ENCODE peak calls at places on chromosomes 13 and 19, in seven cellular contexts. O, D, B, T, M, G and Y are unnamed samples.

GRCh38 chr13:111597041-111598017 is 276.9 kb downstream of the TEX29 start:
- DNase-seq in D (no peak), G (peak), B (no peak), O (no peak), T (no peak), M (no peak), Y (no peak)

GRCh38 chr19:1010586-1011510 is 10.1 kb downstream of the TMEM259 start:
- DNase-seq in B (no peak), D (no peak), M (no peak), G (no peak), O (no peak), T (no peak), Y (no peak)

GRCh38 chr19:9306443-9306842 is 3.2 kb downstream of the ZNF699 start:
- DNase-seq in D (peak), M (no peak), O (no peak), T (no peak), B (no peak), G (no peak), Y (no peak)

GRCh38 chr19:56053596-56053995 is 67.0 kb downstream of the NLRP5 start:
- DNase-seq in D (no peak), M (no peak), T (no peak), O (no peak), B (no peak), G (no peak), Y (no peak)

GRCh38 chr19:49502866-49503581 is 6.8 kb downstream of the RPS11 start:
- DNase-seq in G (peak), D (peak), O (peak), T (peak), B (no peak), M (no peak), Y (no peak)

GRCh38 chr13:23859455-23859854 is 29.7 kb downstream of the MIPEP start:
- DNase-seq in T (no peak), G (no peak), O (no peak), M (no peak), B (no peak), D (no peak), Y (no peak)

GRCh38 chr13:107650081-107650701 is 565.1 kb downstream of the LIG4 start:
- DNase-seq in D (no peak), M (no peak), G (no peak), B (peak), O (peak), T (peak), Y (peak)

GRCh38 chr13:56720841-56721240 is 419.9 kb upstream of the PRR20A start:
- DNase-seq in G (no peak), M (no peak), D (no peak), O (no peak), B (no peak), T (no peak), Y (no peak)

GRCh38 chr13:100836696-100837095 is 162.1 kb upstream of the TMTC4 start:
- DNase-seq in O (no peak), D (no peak), G (no peak), B (no peak), M (no peak), T (no peak), Y (no peak)

GRCh38 chr19:19110410-19111137 is 27.7 kb downstream of the TMEM161A start:
- DNase-seq in G (peak), T (peak), B (no peak), D (no peak), M (no peak), O (no peak), Y (no peak)

GRCh38 chr13:39311619-39312018 is 273.4 kb downstream of the NHLRC3 start:
- DNase-seq in M (no peak), O (no peak), G (no peak), D (no peak), B (no peak), T (no peak), Y (no peak)

GRCh38 chr13:78604782-78605611 is 1.6 kb upstream of the POU4F1 start:
- DNase-seq in O (no peak), T (no peak), D (no peak), G (no peak), M (no peak), B (no peak), Y (no peak)

GRCh38 chr19:34186205-34186604 is 13.9 kb downstream of the LSM14A start:
- DNase-seq in D (no peak), T (no peak), B (no peak), G (no peak), O (no peak), M (no peak), Y (no peak)

GRCh38 chr19:11046608-11047354 is 42.5 kb upstream of the LDLR start:
- DNase-seq in T (no peak), O (no peak), G (no peak), B (no peak), D (no peak), M (no peak), Y (no peak)

GRCh38 chr13:40189885-40190655 is 476.4 kb downstream of the FOXO1 start:
- DNase-seq in M (no peak), O (no peak), G (no peak), B (no peak), D (no peak), T (no peak), Y (no peak)

GRCh38 chr13:30464496-30465351 is 1.0 kb downstream of the HMGB1 start:
- DNase-seq in M (peak), D (peak), G (peak), T (peak), B (peak), O (peak), Y (peak)

GRCh38 chr19:46731584-46731983 is 14.3 kb upstream of the FKRP start:
- DNase-seq in D (no peak), O (no peak), T (no peak), B (no peak), M (no peak), G (no peak), Y (no peak)

GRCh38 chr19:34481861-34482379 is 362 bp downstream of the WTIP start:
- DNase-seq in G (no peak), M (no peak), B (no peak), D (no peak), T (no peak), O (no peak), Y (no peak)

GRCh38 chr13:21344662-21345176 is 114.4 kb downstream of the ZDHHC20 start:
- DNase-seq in G (no peak), O (no peak), B (peak), M (no peak), T (no peak), D (no peak), Y (no peak)

GRCh38 chr13:27920677-27921420 is 1.0 kb downstream of the PDX1 start:
- DNase-seq in M (no peak), O (no peak), G (peak), T (no peak), D (no peak), B (peak), Y (no peak)

GRCh38 chr13:32045963-32046785 is 14.6 kb downstream of the FRY start:
- DNase-seq in M (no peak), D (no peak), B (no peak), O (no peak), G (no peak), T (peak), Y (peak)